ENCODE peak calls at places on chromosomes 13 and 19, in seven cellular contexts. Z is WTC11, K is adipocyte, M is smooth muscle cell of the brain vasculature, W is IMR-90, V is posterior cingulate gyrus, J is upper lobe of left lung. D is an unnamed sample.

GRCh38 chr13:41842029-41842428 is 118.9 kb downstream of the VWA8 start:
- DNase-seq in J (no peak), Z (no peak), M (no peak), V (no peak), W (peak; percentile 38), K (peak; percentile 68), D (no peak)

GRCh38 chr13:109096101-109096500 is 466.7 kb downstream of the MYO16 start:
- DNase-seq in M (peak; percentile 29), W (no peak), V (no peak), J (no peak), K (no peak), Z (no peak), D (no peak)

GRCh38 chr13:101979825-101980224 is 422.0 kb downstream of the FGF14 start:
- DNase-seq in J (no peak), W (no peak), Z (no peak), K (no peak), M (no peak), V (no peak), D (no peak)

GRCh38 chr19:31318790-31319189 is 30.4 kb downstream of the TSHZ3 start:
- DNase-seq in M (no peak), J (no peak), Z (no peak), W (no peak), K (no peak), V (no peak), D (no peak)

GRCh38 chr13:104869501-104869900 is 1666.0 kb downstream of the EFNB2 start:
- DNase-seq in M (no peak), K (peak; percentile 1), V (no peak), J (no peak), W (no peak), Z (no peak), D (no peak)

GRCh38 chr13:31610270-31610998 is 128.9 kb upstream of the RXFP2 start:
- DNase-seq in M (no peak), W (no peak), Z (no peak), K (no peak), J (peak; percentile 45), V (no peak), D (no peak)

GRCh38 chr19:41939861-41940442 is 11.7 kb upstream of the ERFL start:
- DNase-seq in Z (peak; percentile 46), J (peak; percentile 89), K (peak; percentile 52), W (no peak), V (no peak), M (no peak), D (no peak)

GRCh38 chr13:30997697-30998547 is 65.5 kb downstream of the TEX26 start:
- DNase-seq in J (no peak), W (no peak), M (no peak), K (no peak), V (no peak), Z (no peak), D (no peak)

GRCh38 chr13:96762876-96763275 is 231.4 kb downstream of the OXGR1 start:
- DNase-seq in W (no peak), M (no peak), V (no peak), Z (no peak), J (no peak), K (peak; percentile 15), D (no peak)

GRCh38 chr13:21638319-21639282 is 32.3 kb upstream of the FGF9 start:
- DNase-seq in K (peak; percentile 62), W (peak; percentile 4), Z (no peak), M (no peak), V (no peak), J (no peak), D (no peak)

D was measured in occipital lobe.